ENCODE peak calls at places on chromosomes 12 and 14, in six cellular contexts. One of them, this sample, is unnamed.

GRCh38 chr12:12976366-12976765 is 23.7 kb downstream of the HEBP1 start:
- DNase-seq in CD4-positive, alpha-beta T cell: no peak
- DNase-seq in neural crest cell: no peak
- DNase-seq in nephron progenitor cell: no peak
- DNase-seq in left ventricle myocardium superior: no peak
- DNase-seq in NCI-H1092: no peak
- DNase-seq in this sample: no peak

GRCh38 chr12:77253321-77253720 is 188.0 kb upstream of the E2F7 start:
- DNase-seq in neural crest cell: no peak
- DNase-seq in NCI-H1092: no peak
- DNase-seq in left ventricle myocardium superior: no peak
- DNase-seq in CD4-positive, alpha-beta T cell: no peak
- DNase-seq in nephron progenitor cell: no peak
- DNase-seq in this sample: no peak

GRCh38 chr12:68953536-68953935 is 20.6 kb upstream of the CPM start:
- DNase-seq in CD4-positive, alpha-beta T cell: no peak
- DNase-seq in nephron progenitor cell: no peak
- DNase-seq in neural crest cell: no peak
- DNase-seq in left ventricle myocardium superior: no peak
- DNase-seq in NCI-H1092: no peak
- DNase-seq in this sample: no peak

GRCh38 chr14:28758253-28758915 is 8.2 kb upstream of the FOXG1 start:
- DNase-seq in CD4-positive, alpha-beta T cell: no peak
- DNase-seq in neural crest cell: no peak
- DNase-seq in NCI-H1092: no peak
- DNase-seq in nephron progenitor cell: no peak
- DNase-seq in left ventricle myocardium superior: no peak
- DNase-seq in this sample: no peak

GRCh38 chr14:92154283-92154942 is 32.6 kb downstream of the CPSF2 start:
- DNase-seq in left ventricle myocardium superior: no peak
- DNase-seq in NCI-H1092: no peak
- DNase-seq in CD4-positive, alpha-beta T cell: no peak
- DNase-seq in neural crest cell: no peak
- DNase-seq in nephron progenitor cell: no peak
- DNase-seq in this sample: no peak

GRCh38 chr12:80567391-80567790 is 123.4 kb downstream of the PTPRQ start:
- DNase-seq in left ventricle myocardium superior: no peak
- DNase-seq in neural crest cell: no peak
- DNase-seq in nephron progenitor cell: no peak
- DNase-seq in CD4-positive, alpha-beta T cell: no peak
- DNase-seq in NCI-H1092: no peak
- DNase-seq in this sample: no peak

GRCh38 chr12:45425426-45425825 is 209.5 kb downstream of the ANO6 start:
- DNase-seq in nephron progenitor cell: no peak
- DNase-seq in NCI-H1092: no peak
- DNase-seq in CD4-positive, alpha-beta T cell: no peak
- DNase-seq in neural crest cell: no peak
- DNase-seq in left ventricle myocardium superior: no peak
- DNase-seq in this sample: no peak

GRCh38 chr12:69252033-69252432 is 12.7 kb downstream of the CPSF6 start:
- DNase-seq in CD4-positive, alpha-beta T cell: no peak
- DNase-seq in NCI-H1092: no peak
- DNase-seq in nephron progenitor cell: no peak
- DNase-seq in neural crest cell: no peak
- DNase-seq in left ventricle myocardium superior: no peak
- DNase-seq in this sample: no peak

GRCh38 chr14:94145902-94146527 is 16.6 kb upstream of the IFI27L2 start:
- DNase-seq in neural crest cell: no peak
- DNase-seq in CD4-positive, alpha-beta T cell: no peak
- DNase-seq in nephron progenitor cell: no peak
- DNase-seq in NCI-H1092: no peak
- DNase-seq in left ventricle myocardium superior: no peak
- DNase-seq in this sample: no peak